ENCODE peak calls at places on chromosomes 12 and 14, in four cellular contexts. Y, B, P and K are unnamed samples.

GRCh38 chr12:55930771-55931316 is at the start of gene DGKA:
- DNase-seq in Y (peak; percentile 78), B (no peak), P (peak; percentile 86), K (no peak)

GRCh38 chr14:41606249-41607118 is at the start of gene LRFN5:
- DNase-seq in Y (peak; percentile 54), B (no peak), P (no peak), K (no peak)

GRCh38 chr12:111137968-111138367 is 217.6 kb upstream of the MYL2 start:
- DNase-seq in Y (no peak), B (no peak), P (no peak), K (no peak)

GRCh38 chr12:68890701-68891113 is 42.3 kb downstream of the CPM start:
- DNase-seq in Y (no peak), B (no peak), P (no peak), K (no peak)

GRCh38 chr12:19074700-19075099 is 54.8 kb upstream of the PLEKHA5 start:
- DNase-seq in Y (no peak), B (no peak), P (no peak), K (no peak)

GRCh38 chr12:52691076-52691764 is 11.0 kb upstream of the KRT1 start:
- DNase-seq in Y (no peak), B (no peak), P (peak; percentile 78), K (no peak)

GRCh38 chr14:70655110-70655826 is 13.6 kb downstream of the TTC9 start:
- DNase-seq in Y (no peak), B (peak; percentile 94), P (peak; percentile 82), K (no peak)

GRCh38 chr12:121816925-121817647 is 13.3 kb downstream of the SETD1B start:
- DNase-seq in Y (no peak), B (no peak), P (no peak), K (no peak)

GRCh38 chr12:76881152-76881551 is 2.3 kb upstream of the CSRP2 start:
- DNase-seq in Y (no peak), B (no peak), P (no peak), K (no peak)

GRCh38 chr12:108425238-108425795 is 86.2 kb upstream of the CMKLR1 start:
- DNase-seq in Y (no peak), B (no peak), P (no peak), K (no peak)

GRCh38 chr12:75781532-75782046 is 250.0 kb downstream of the PHLDA1 start:
- DNase-seq in Y (peak; percentile 27), B (no peak), P (no peak), K (peak; percentile 81)

GRCh38 chr14:98931911-98932310 is 340.1 kb downstream of the BCL11B start:
- DNase-seq in Y (no peak), B (no peak), P (peak; percentile 89), K (no peak)

GRCh38 chr12:93243689-93244513 is 133.8 kb upstream of the NUDT4 start:
- DNase-seq in Y (peak; percentile 26), B (no peak), P (no peak), K (peak; percentile 24)

GRCh38 chr12:67677166-67677565 is 28.6 kb downstream of the DYRK2 start:
- DNase-seq in Y (no peak), B (no peak), P (no peak), K (no peak)

GRCh38 chr14:89708982-89709381 is 245.5 kb downstream of the EFCAB11 start:
- DNase-seq in Y (no peak), B (no peak), P (no peak), K (no peak)

GRCh38 chr12:91211869-91212268 is 29.3 kb upstream of the DCN start:
- DNase-seq in Y (no peak), B (no peak), P (no peak), K (no peak)

GRCh38 chr12:25764892-25765291 is 193.6 kb upstream of the RASSF8 start:
- DNase-seq in Y (no peak), B (no peak), P (no peak), K (no peak)

GRCh38 chr12:54355104-54355815 is 9.0 kb downstream of the GPR84 start:
- DNase-seq in Y (no peak), B (no peak), P (no peak), K (no peak)

GRCh38 chr12:68784015-68784414 is 24.0 kb upstream of the MDM2 start:
- DNase-seq in Y (no peak), B (no peak), P (no peak), K (no peak)

GRCh38 chr12:8780389-8780788 is 42.0 kb upstream of the A2ML1 start:
- DNase-seq in Y (peak; percentile 55), B (no peak), P (no peak), K (peak; percentile 11)

GRCh38 chr14:81565441-81566290 is 32.0 kb upstream of the SEL1L start:
- DNase-seq in Y (no peak), B (no peak), P (no peak), K (no peak)

GRCh38 chr14:30610719-30611388 is 11.3 kb upstream of the SCFD1 start:
- DNase-seq in Y (peak; percentile 80), B (no peak), P (no peak), K (peak; percentile 17)

GRCh38 chr12:92070054-92070863 is 75.4 kb downstream of the BTG1 start:
- DNase-seq in Y (no peak), B (no peak), P (no peak), K (no peak)

GRCh38 chr12:53292441-53292840 is 2.9 kb upstream of the PFDN5 start:
- DNase-seq in Y (no peak), B (no peak), P (no peak), K (no peak)

GRCh38 chr14:41457393-41457792 is 149.3 kb upstream of the LRFN5 start:
- DNase-seq in Y (no peak), B (no peak), P (no peak), K (peak; percentile 21)

GRCh38 chr12:108734200-108734906 is 3.0 kb upstream of the CORO1C start:
- DNase-seq in Y (peak; percentile 94), B (no peak), P (no peak), K (peak; percentile 77)

GRCh38 chr12:46831335-46832083 is 5.7 kb upstream of the SLC38A4 start:
- DNase-seq in Y (peak; percentile 8), B (no peak), P (no peak), K (no peak)
- TF ChIP-seq CTCF in Y (no peak), B (no peak), P (no peak), K (no peak)

DNA sequence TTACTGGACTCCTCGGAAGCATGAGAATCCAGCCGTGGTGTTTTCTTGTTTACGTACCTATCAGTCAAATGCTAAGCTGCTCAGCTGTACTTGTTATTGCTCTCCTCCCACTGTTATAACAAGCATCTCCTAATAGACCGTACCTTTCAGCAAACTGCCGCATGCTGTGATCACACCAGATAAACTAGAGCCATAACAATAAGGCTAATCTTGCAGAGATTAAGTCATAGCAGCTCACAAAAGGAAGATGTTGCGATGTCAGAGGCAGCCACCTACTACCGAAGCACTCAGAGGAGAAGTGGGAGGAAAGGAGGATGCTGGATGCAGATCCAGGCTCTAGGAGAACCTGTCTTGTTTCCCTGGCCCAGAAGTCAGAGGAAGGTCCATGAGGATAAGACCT is 196.0 kb downstream of the GALC start:
- DNase-seq in Y (no peak), B (no peak), P (no peak), K (no peak)
- H3K4me3 ChIP-seq in Y (no peak overlapping the region), B (no peak overlapping the region), P (no peak overlapping the region), K (no peak overlapping the region)

DNA sequence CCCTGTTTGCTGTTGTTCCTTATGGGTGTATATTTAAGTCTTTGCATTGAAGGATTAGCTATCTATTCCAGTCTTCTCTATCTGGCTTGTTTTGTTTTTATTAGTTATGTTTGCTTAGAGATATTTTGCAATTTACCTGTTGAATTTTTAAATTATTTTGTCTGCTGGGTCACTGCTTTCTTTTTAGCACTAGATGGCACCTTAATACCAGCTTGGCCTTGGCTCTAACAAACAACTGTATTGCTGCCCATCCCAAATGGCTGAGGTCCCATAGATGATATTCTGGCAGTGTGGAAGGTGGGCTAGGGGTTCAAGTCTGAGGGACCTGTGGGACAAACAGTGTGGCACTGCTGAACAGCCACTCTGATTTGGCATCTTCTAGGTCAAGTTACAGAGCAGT is 144.0 kb upstream of the FBXO33 start:
- DNase-seq in Y (peak; percentile 11), B (no peak), P (no peak), K (no peak)
- TF ChIP-seq CTCF in Y (peak; percentile 27), B (peak; percentile 3), P (no peak), K (peak; percentile 6)

GRCh38 chr14:54002653-54003052 is 46.0 kb upstream of the BMP4 start:
- DNase-seq in Y (peak; percentile 46), B (no peak), P (no peak), K (no peak)

GRCh38 chr14:54000341-54000811 is 43.8 kb upstream of the BMP4 start:
- DNase-seq in Y (peak; percentile 47), B (no peak), P (no peak), K (peak; percentile 85)

GRCh38 chr14:53996041-53996440 is 39.4 kb upstream of the BMP4 start:
- DNase-seq in Y (no peak), B (no peak), P (no peak), K (no peak)

GRCh38 chr14:54001189-54001878 is 44.7 kb upstream of the BMP4 start:
- DNase-seq in Y (no peak), B (no peak), P (no peak), K (peak; percentile 34)

GRCh38 chr14:53999061-53999488 is 42.5 kb upstream of the BMP4 start:
- DNase-seq in Y (peak; percentile 88), B (no peak), P (no peak), K (peak; percentile 98)
- H3K4me3 ChIP-seq in Y (no peak overlapping the region), B (no peak overlapping the region), P (no peak overlapping the region), K (no peak overlapping the region)

GRCh38 chr12:6582196-6582595 is 14.1 kb upstream of the NOP2 start:
- DNase-seq in Y (no peak), B (no peak), P (no peak), K (no peak)
- TF ChIP-seq CTCF in Y (peak; percentile 30), B (peak; percentile 23), P (no peak), K (peak; percentile 30)

DNA sequence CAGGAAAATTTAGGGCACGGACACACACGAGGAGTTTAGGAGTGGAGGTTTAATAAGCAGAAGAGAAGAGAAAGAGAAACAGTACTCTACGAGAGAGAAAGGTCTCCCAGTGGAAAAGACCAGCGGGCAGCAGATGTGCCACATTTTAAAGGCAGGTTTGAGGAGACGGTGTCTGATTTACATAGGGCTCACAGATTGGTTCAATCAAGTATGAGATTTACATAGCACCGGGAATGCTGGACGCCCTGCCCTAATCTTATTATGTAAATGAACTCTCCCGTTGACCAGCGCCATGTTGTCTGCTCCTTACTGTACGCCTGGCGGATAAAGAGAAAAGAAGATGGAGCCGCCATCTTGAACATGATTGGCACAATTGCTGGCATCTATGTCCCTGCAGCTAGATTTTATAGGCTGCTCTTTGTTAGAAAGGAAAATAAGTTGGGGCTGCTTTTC is 17.9 kb downstream of the NFKBIA start:
- DNase-seq in Y (no peak), B (no peak), P (no peak), K (peak; percentile 48)
- H3K4me3 ChIP-seq in Y (no peak overlapping the region), B (no peak overlapping the region), P (no peak overlapping the region), K (no peak overlapping the region)

GRCh38 chr14:85428926-85429325 is 101.0 kb upstream of the FLRT2 start:
- DNase-seq in Y (no peak), B (no peak), P (no peak), K (no peak)

GRCh38 chr14:85421166-85421877 is 108.6 kb upstream of the FLRT2 start:
- DNase-seq in Y (peak; percentile 47), B (no peak), P (no peak), K (peak; percentile 51)

GRCh38 chr14:85423889-85424288 is 106.1 kb upstream of the FLRT2 start:
- DNase-seq in Y (no peak), B (no peak), P (no peak), K (no peak)

GRCh38 chr14:85426068-85426935 is 103.6 kb upstream of the FLRT2 start:
- DNase-seq in Y (no peak), B (no peak), P (no peak), K (peak; percentile 76)

GRCh38 chr14:85425507-85425906 is 104.4 kb upstream of the FLRT2 start:
- DNase-seq in Y (no peak), B (no peak), P (no peak), K (no peak)
- TF ChIP-seq CTCF in Y (no peak), B (no peak), P (no peak), K (no peak)